ENCODE peak calls at places on chromosomes 2 and 18, in seven cellular contexts. J, U, C, M, F, N and E are unnamed samples. For H3K36me3, the result is how much of the 10 kb centered on the place peaks cover.

GRCh38 chr2:12884713-12885282 is 168.1 kb downstream of the TRIB2 start:
- DNase-seq in J (peak), U (peak), C (no peak), M (peak), F (no peak), N (peak), E (peak)

GRCh38 chr18:64244571-64244970 is 95.7 kb upstream of the LINC00305 start:
- DNase-seq in J (no peak), U (no peak), C (no peak), M (no peak), F (no peak), N (no peak), E (no peak)

GRCh38 chr18:48706630-48707206 is 167.9 kb downstream of the CTIF start:
- DNase-seq in J (no peak), U (no peak), C (no peak), M (no peak), F (no peak), N (no peak), E (no peak)

GRCh38 chr2:160257015-160257741 is 57.1 kb upstream of the ITGB6 start:
- DNase-seq in J (no peak), U (no peak), C (no peak), M (peak), F (no peak), N (peak), E (no peak)

GRCh38 chr18:28802546-28802945 is 625.6 kb upstream of the CDH2 start:
- DNase-seq in J (no peak), U (no peak), C (no peak), M (no peak), F (no peak), N (no peak), E (no peak)

GRCh38 chr18:65235966-65236634 is 514.7 kb upstream of the CDH7 start:
- DNase-seq in J (peak), U (no peak), C (no peak), M (no peak), F (no peak), N (no peak), E (no peak)

GRCh38 chr2:175022923-175023322 is 17.7 kb upstream of the CHN1 start:
- DNase-seq in J (no peak), U (no peak), C (peak), M (no peak), F (no peak), N (no peak), E (no peak)

GRCh38 chr2:230904856-230905447 is 20.1 kb downstream of the GPR55 start:
- DNase-seq in J (no peak), U (no peak), C (no peak), M (no peak), F (peak), N (no peak), E (no peak)

GRCh38 chr2:178199334-178199733 is 5.0 kb downstream of the OSBPL6 start:
- DNase-seq in J (no peak), U (no peak), C (no peak), M (no peak), F (no peak), N (no peak), E (no peak)

GRCh38 chr2:109062558-109063325 is 66.3 kb upstream of the SH3RF3 start:
- DNase-seq in J (no peak), U (no peak), C (no peak), M (no peak), F (no peak), N (no peak), E (no peak)

GRCh38 chr2:11505652-11506610 is 27.9 kb upstream of the GREB1 start:
- DNase-seq in J (peak), U (no peak), C (peak), M (peak), F (no peak), N (peak), E (no peak)

GRCh38 chr2:177478029-177478428 is 85.5 kb downstream of the AGPS start:
- DNase-seq in J (no peak), U (no peak), C (no peak), M (no peak), F (no peak), N (no peak), E (no peak)

GRCh38 chr2:2577366-2577765 is 246.3 kb upstream of the MYT1L start:
- DNase-seq in J (no peak), U (no peak), C (no peak), M (no peak), F (no peak), N (peak), E (no peak)

GRCh38 chr18:48161201-48161910 is 230.9 kb upstream of the SMAD2 start:
- DNase-seq in J (peak), U (peak), C (no peak), M (peak), F (peak), N (peak), E (peak)

GRCh38 chr2:234670052-234670451 is 173.2 kb upstream of the ARL4C start:
- DNase-seq in J (no peak), U (no peak), C (no peak), M (peak), F (no peak), N (no peak), E (no peak)

GRCh38 chr2:41735006-41735405 is 312.8 kb upstream of the PKDCC start:
- DNase-seq in J (no peak), U (no peak), C (no peak), M (no peak), F (no peak), N (no peak), E (no peak)

GRCh38 chr2:109065335-109065734 is 63.7 kb upstream of the SH3RF3 start:
- DNase-seq in J (no peak), U (no peak), C (no peak), M (no peak), F (no peak), N (no peak), E (peak)

GRCh38 chr2:73252238-73253027 is 18.3 kb downstream of the CCT7 start:
- DNase-seq in J (no peak), U (no peak), C (no peak), M (peak), F (no peak), N (no peak), E (no peak)

GRCh38 chr2:94725543-94725942 is 145.7 kb upstream of the TEKT4 start:
- DNase-seq in J (no peak), U (no peak), C (no peak), M (no peak), F (no peak), N (no peak), E (no peak)

GRCh38 chr2:234003972-234004617 is 46.4 kb upstream of the SPP2 start:
- DNase-seq in J (no peak), U (peak), C (no peak), M (peak), F (no peak), N (no peak), E (no peak)

GRCh38 chr2:170314744-170315447 is 136.9 kb downstream of the MYO3B start:
- DNase-seq in J (no peak), U (no peak), C (no peak), M (no peak), F (no peak), N (no peak), E (no peak)

GRCh38 chr18:51425475-51425874 is 228.0 kb upstream of the MEX3C start:
- DNase-seq in J (no peak), U (no peak), C (no peak), M (no peak), F (no peak), N (no peak), E (no peak)

GRCh38 chr2:48607307-48608014 is 10.2 kb upstream of the GTF2A1L start:
- DNase-seq in J (no peak), U (no peak), C (no peak), M (no peak), F (no peak), N (no peak), E (no peak)

GRCh38 chr18:11304900-11305299 is 155.5 kb upstream of the PIEZO2 start:
- DNase-seq in J (no peak), U (no peak), C (no peak), M (no peak), F (no peak), N (no peak), E (no peak)

GRCh38 chr2:152694161-152694661 is 23.1 kb downstream of the PRPF40A start:
- DNase-seq in J (no peak), U (no peak), C (no peak), M (no peak), F (no peak), N (no peak), E (no peak)

GRCh38 chr2:191341436-191341835 is 96.2 kb downstream of the MYO1B start:
- DNase-seq in J (no peak), U (no peak), C (no peak), M (no peak), F (no peak), N (no peak), E (no peak)

GRCh38 chr2:48253301-48253700 is 276.7 kb upstream of the STON1 start:
- DNase-seq in J (no peak), U (no peak), C (no peak), M (no peak), F (no peak), N (no peak), E (no peak)

GRCh38 chr2:10783421-10783820 is 29.2 kb downstream of the PDIA6 start:
- DNase-seq in J (no peak), U (no peak), C (peak), M (peak), F (no peak), N (no peak), E (no peak)

GRCh38 chr2:156385242-156385641 is 50.9 kb upstream of the GPD2 start:
- DNase-seq in J (no peak), U (no peak), C (no peak), M (no peak), F (no peak), N (no peak), E (no peak)

GRCh38 chr2:8612734-8613179 is 69.1 kb upstream of the ID2 start:
- DNase-seq in J (no peak), U (no peak), C (peak), M (no peak), F (no peak), N (no peak), E (no peak)

GRCh38 chr2:70182689-70183088 is 8.1 kb downstream of the C2orf42 start:
- DNase-seq in J (no peak), U (no peak), C (no peak), M (no peak), F (no peak), N (no peak), E (no peak)

DNA sequence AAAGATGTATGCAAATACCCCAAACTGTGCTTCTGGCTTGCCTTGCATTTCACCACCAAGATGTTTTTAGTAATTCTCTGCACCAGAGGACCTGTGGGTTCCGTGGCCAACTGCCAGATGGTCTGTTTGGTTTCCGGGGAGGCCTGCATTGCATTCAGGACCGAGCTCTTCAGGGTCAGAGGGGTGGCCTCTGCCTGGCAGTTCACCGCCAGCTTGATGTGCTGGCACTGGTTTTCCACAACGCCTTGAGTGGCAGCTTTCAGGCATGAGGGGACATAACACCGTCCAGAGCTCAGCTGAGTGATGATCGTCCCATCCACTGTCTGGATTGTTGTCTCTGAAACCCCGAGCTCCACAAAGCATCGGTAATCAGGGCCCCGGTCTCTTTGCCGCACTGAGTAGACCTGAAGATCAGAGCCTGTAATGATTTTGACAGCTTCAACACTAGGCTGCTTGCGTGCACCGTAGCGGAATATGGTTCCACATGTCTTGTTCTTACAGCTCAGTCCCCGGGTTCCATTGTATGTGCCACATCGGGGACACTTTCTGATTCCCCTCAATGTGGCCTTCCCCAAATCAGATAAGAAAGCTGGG is 9.4 kb downstream of the C2orf42 start:
- DNase-seq in J (no peak), U (no peak), C (no peak), M (no peak), F (no peak), N (no peak), E (no peak)
- H3K27ac ChIP-seq in J (no peak), U (no peak), C (no peak), M (no peak), F (no peak), N (no peak), E (no peak)

DNA sequence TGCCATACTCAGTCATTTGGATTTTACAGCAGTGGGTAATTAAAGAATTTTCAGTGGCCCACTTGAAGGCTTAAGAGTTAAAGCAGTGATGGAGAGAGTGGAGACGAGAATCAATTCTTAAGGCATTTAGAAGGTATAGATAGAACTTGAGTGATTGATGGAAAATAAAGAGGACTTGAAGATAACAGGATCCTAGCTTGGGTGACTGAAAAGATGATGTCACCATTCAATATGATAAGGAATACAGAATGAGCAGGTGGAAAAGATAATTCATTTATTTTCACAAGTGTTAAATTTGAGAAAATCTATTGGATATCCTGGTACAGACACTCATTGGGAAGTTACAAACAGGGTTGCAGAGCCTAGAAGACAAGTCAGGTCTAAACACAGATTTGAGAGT is 35.2 kb downstream of the XRCC5 start:
- DNase-seq in J (no peak), U (no peak), C (no peak), M (no peak), F (no peak), N (no peak), E (no peak)
- H3K36me3 ChIP-seq in J (under half), U (under half), C (half or more), M (half or more), F (under half), N (under half), E (under half)

GRCh38 chr2:102271844-102272243 is 39.5 kb upstream of the IL1RL1 start:
- DNase-seq in J (no peak), U (no peak), C (no peak), M (no peak), F (no peak), N (no peak), E (no peak)
- TF ChIP-seq CTCF in J (no peak), U (no peak), C (no peak), M (no peak), F (no peak), N (no peak), E (no peak)

GRCh38 chr2:203720011-203720410 is 13.6 kb downstream of the CD28 start:
- DNase-seq in J (no peak), U (no peak), C (no peak), M (no peak), F (no peak), N (no peak), E (no peak)
- H3K27ac ChIP-seq in J (no peak), U (no peak), C (no peak), M (no peak), F (no peak), N (no peak), E (no peak)

DNA sequence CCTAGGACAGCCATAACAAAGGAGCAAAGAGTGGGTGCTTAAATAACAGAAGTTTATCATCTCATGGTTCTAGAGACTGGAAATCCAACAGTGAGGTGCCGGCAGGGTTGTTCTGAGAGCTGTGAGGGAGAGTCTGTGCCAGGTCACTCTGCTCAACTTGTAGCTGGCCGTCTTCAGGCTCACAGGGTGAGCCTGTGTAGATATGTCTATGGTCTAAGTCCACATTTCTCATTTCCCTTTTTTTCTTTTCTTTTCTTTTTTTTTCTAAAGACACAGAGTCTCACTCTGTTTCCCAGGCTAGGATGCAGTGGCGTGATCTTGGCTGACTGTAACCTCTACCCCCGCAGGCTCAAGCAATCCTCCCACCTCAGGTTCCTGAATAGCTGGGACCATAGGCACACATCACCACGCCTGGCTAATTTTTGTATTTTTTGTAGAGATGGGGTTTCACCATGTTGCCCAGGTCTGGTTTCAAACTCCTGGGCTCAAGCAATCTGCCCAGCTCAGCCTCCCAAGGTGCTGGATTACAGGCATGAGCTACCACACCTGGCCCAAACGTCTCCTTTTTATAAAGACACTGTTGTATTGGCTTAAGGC is 142.2 kb downstream of the SP3 start:
- DNase-seq in J (no peak), U (no peak), C (no peak), M (no peak), F (no peak), N (no peak), E (no peak)
- H3K36me3 ChIP-seq in J (under half), U (under half), C (under half), M (under half), F (under half), N (under half), E (under half)